ENCODE peak calls at places on chromosomes 11 and 22, in ten cellular contexts. One of them, this sample, is unnamed.

GRCh38 chr22:24996420-24996952 is 44.0 kb downstream of the KIAA1671 start:
- DNase-seq in A549: peak
- DNase-seq in WTC11: peak
- DNase-seq in HCT116: peak
- DNase-seq in SK-N-SH: peak
- DNase-seq in endothelial cell of umbilical vein: peak
- DNase-seq in GM12878: no peak
- DNase-seq in K562: no peak
- DNase-seq in H1: peak
- DNase-seq in HepG2: no peak
- DNase-seq in this sample: no peak

GRCh38 chr11:56848105-56848809 is 99.8 kb upstream of the OR9G4 start:
- DNase-seq in A549: peak
- DNase-seq in WTC11: no peak
- DNase-seq in HCT116: no peak
- DNase-seq in SK-N-SH: peak
- DNase-seq in endothelial cell of umbilical vein: no peak
- DNase-seq in GM12878: no peak
- DNase-seq in K562: no peak
- DNase-seq in H1: no peak
- DNase-seq in HepG2: no peak
- DNase-seq in this sample: no peak

GRCh38 chr22:42078469-42079318 is 806 bp upstream of the SMDT1 start:
- DNase-seq in A549: no peak
- DNase-seq in WTC11: peak
- DNase-seq in HCT116: no peak
- DNase-seq in SK-N-SH: no peak
- DNase-seq in endothelial cell of umbilical vein: peak
- DNase-seq in GM12878: no peak
- DNase-seq in K562: no peak
- DNase-seq in H1: no peak
- DNase-seq in HepG2: no peak
- DNase-seq in this sample: no peak

GRCh38 chr22:22030493-22031182 is 48.1 kb upstream of the TOP3B start:
- DNase-seq in A549: peak
- DNase-seq in WTC11: peak
- DNase-seq in HCT116: no peak
- DNase-seq in SK-N-SH: peak
- DNase-seq in endothelial cell of umbilical vein: peak
- DNase-seq in GM12878: peak
- DNase-seq in K562: peak
- DNase-seq in H1: no peak
- DNase-seq in HepG2: peak
- DNase-seq in this sample: peak

GRCh38 chr22:50260801-50261614 is 475 bp downstream of the MAPK12 start:
- DNase-seq in A549: no peak
- DNase-seq in WTC11: peak
- DNase-seq in HCT116: no peak
- DNase-seq in SK-N-SH: peak
- DNase-seq in endothelial cell of umbilical vein: peak
- DNase-seq in GM12878: no peak
- DNase-seq in K562: peak
- DNase-seq in H1: no peak
- DNase-seq in HepG2: no peak
- DNase-seq in this sample: peak

GRCh38 chr22:47807506-47807905 is 1045.1 kb downstream of the TBC1D22A start:
- DNase-seq in A549: no peak
- DNase-seq in WTC11: no peak
- DNase-seq in HCT116: no peak
- DNase-seq in SK-N-SH: no peak
- DNase-seq in endothelial cell of umbilical vein: no peak
- DNase-seq in GM12878: no peak
- DNase-seq in K562: no peak
- DNase-seq in H1: no peak
- DNase-seq in HepG2: no peak
- DNase-seq in this sample: no peak

GRCh38 chr22:23862103-23862502 is 4.4 kb downstream of the SLC2A11 start:
- DNase-seq in A549: peak
- DNase-seq in WTC11: peak
- DNase-seq in HCT116: peak
- DNase-seq in SK-N-SH: peak
- DNase-seq in endothelial cell of umbilical vein: peak
- DNase-seq in GM12878: no peak
- DNase-seq in K562: peak
- DNase-seq in H1: no peak
- DNase-seq in HepG2: no peak
- DNase-seq in this sample: peak

GRCh38 chr11:94519478-94520084 is 7.3 kb downstream of the C11orf97 start:
- DNase-seq in A549: peak
- DNase-seq in WTC11: no peak
- DNase-seq in HCT116: peak
- DNase-seq in SK-N-SH: peak
- DNase-seq in endothelial cell of umbilical vein: peak
- DNase-seq in GM12878: no peak
- DNase-seq in K562: peak
- DNase-seq in H1: no peak
- DNase-seq in HepG2: no peak
- DNase-seq in this sample: peak

GRCh38 chr11:26143553-26144308 is 188.2 kb upstream of the ANO3 start:
- DNase-seq in A549: no peak
- DNase-seq in WTC11: no peak
- DNase-seq in HCT116: no peak
- DNase-seq in SK-N-SH: no peak
- DNase-seq in endothelial cell of umbilical vein: peak
- DNase-seq in GM12878: no peak
- DNase-seq in K562: no peak
- DNase-seq in H1: no peak
- DNase-seq in HepG2: no peak
- DNase-seq in this sample: no peak

GRCh38 chr11:46332568-46333128 is 14.6 kb upstream of the DGKZ start:
- DNase-seq in A549: no peak
- DNase-seq in WTC11: peak
- DNase-seq in HCT116: no peak
- DNase-seq in SK-N-SH: peak
- DNase-seq in endothelial cell of umbilical vein: no peak
- DNase-seq in GM12878: no peak
- DNase-seq in K562: no peak
- DNase-seq in H1: no peak
- DNase-seq in HepG2: no peak
- DNase-seq in this sample: no peak

GRCh38 chr22:46970411-46971123 is 208.1 kb downstream of the TBC1D22A start:
- DNase-seq in A549: no peak
- DNase-seq in WTC11: no peak
- DNase-seq in HCT116: no peak
- DNase-seq in SK-N-SH: peak
- DNase-seq in endothelial cell of umbilical vein: no peak
- DNase-seq in GM12878: no peak
- DNase-seq in K562: no peak
- DNase-seq in H1: no peak
- DNase-seq in HepG2: no peak
- DNase-seq in this sample: no peak

GRCh38 chr11:19953909-19954308 is 206.4 kb downstream of the DBX1 start:
- DNase-seq in A549: peak
- DNase-seq in WTC11: no peak
- DNase-seq in HCT116: peak
- DNase-seq in SK-N-SH: no peak
- DNase-seq in endothelial cell of umbilical vein: peak
- DNase-seq in GM12878: no peak
- DNase-seq in K562: peak
- DNase-seq in H1: no peak
- DNase-seq in HepG2: peak
- DNase-seq in this sample: peak

GRCh38 chr11:64436025-64436424 is 77.1 kb downstream of the RPS6KA4 start:
- DNase-seq in A549: no peak
- DNase-seq in WTC11: no peak
- DNase-seq in HCT116: no peak
- DNase-seq in SK-N-SH: no peak
- DNase-seq in endothelial cell of umbilical vein: no peak
- DNase-seq in GM12878: no peak
- DNase-seq in K562: no peak
- DNase-seq in H1: no peak
- DNase-seq in HepG2: no peak
- DNase-seq in this sample: no peak

GRCh38 chr11:85076535-85077330 is 550.4 kb downstream of the DLG2 start:
- DNase-seq in A549: no peak
- DNase-seq in WTC11: no peak
- DNase-seq in HCT116: no peak
- DNase-seq in SK-N-SH: no peak
- DNase-seq in endothelial cell of umbilical vein: no peak
- DNase-seq in GM12878: no peak
- DNase-seq in K562: no peak
- DNase-seq in H1: no peak
- DNase-seq in HepG2: no peak
- DNase-seq in this sample: no peak
- TF ChIP-seq MAX in A549: no peak
- TF ChIP-seq MAX in WTC11: no peak
- TF ChIP-seq MAX in HCT116: no peak
- TF ChIP-seq MAX in SK-N-SH: no peak
- TF ChIP-seq MAX in endothelial cell of umbilical vein: no peak
- TF ChIP-seq MAX in GM12878: no peak
- TF ChIP-seq MAX in K562: no peak
- TF ChIP-seq MAX in H1: no peak
- TF ChIP-seq MAX in HepG2: no peak
- TF ChIP-seq MAX in this sample: no peak

DNA sequence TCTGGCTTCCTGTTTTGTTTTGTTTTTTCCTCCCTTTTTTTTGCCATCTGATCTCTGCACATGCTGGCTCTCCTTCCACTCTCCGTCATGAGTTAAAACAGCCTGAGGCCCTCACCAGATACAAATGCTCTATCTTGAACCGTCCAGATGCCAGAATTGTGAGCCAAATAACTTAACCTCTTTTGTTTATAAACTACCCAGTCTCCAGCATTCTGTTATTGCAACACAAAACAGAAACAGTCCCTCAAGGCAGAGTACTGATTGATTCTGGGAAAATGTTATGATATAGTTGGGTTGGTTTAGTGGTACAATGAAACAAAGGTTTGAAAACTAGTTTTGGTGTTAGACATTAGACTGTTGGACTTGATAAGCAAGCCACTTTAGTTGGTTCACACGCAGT is 1390.0 kb upstream of the RAG2 start:
- DNase-seq in A549: no peak
- DNase-seq in WTC11: no peak
- DNase-seq in HCT116: no peak
- DNase-seq in SK-N-SH: peak
- DNase-seq in endothelial cell of umbilical vein: peak
- DNase-seq in GM12878: no peak
- DNase-seq in K562: no peak
- DNase-seq in H1: no peak
- DNase-seq in HepG2: no peak
- DNase-seq in this sample: no peak
- TF ChIP-seq MAX in A549: no peak
- TF ChIP-seq MAX in WTC11: no peak
- TF ChIP-seq MAX in HCT116: no peak
- TF ChIP-seq MAX in SK-N-SH: no peak
- TF ChIP-seq MAX in endothelial cell of umbilical vein: no peak
- TF ChIP-seq MAX in GM12878: no peak
- TF ChIP-seq MAX in K562: no peak
- TF ChIP-seq MAX in H1: no peak
- TF ChIP-seq MAX in HepG2: no peak
- TF ChIP-seq MAX in this sample: no peak

GRCh38 chr11:97965849-97966646 is 1054.7 kb upstream of the CNTN5 start:
- DNase-seq in A549: no peak
- DNase-seq in WTC11: no peak
- DNase-seq in HCT116: no peak
- DNase-seq in SK-N-SH: no peak
- DNase-seq in endothelial cell of umbilical vein: peak
- DNase-seq in GM12878: no peak
- DNase-seq in K562: no peak
- DNase-seq in H1: no peak
- DNase-seq in HepG2: no peak
- DNase-seq in this sample: no peak

GRCh38 chr11:97964332-97965004 is 1056.3 kb upstream of the CNTN5 start:
- DNase-seq in A549: no peak
- DNase-seq in WTC11: no peak
- DNase-seq in HCT116: no peak
- DNase-seq in SK-N-SH: no peak
- DNase-seq in endothelial cell of umbilical vein: no peak
- DNase-seq in GM12878: no peak
- DNase-seq in K562: peak
- DNase-seq in H1: no peak
- DNase-seq in HepG2: no peak
- DNase-seq in this sample: peak

GRCh38 chr11:97963528-97964331 is 1057.0 kb upstream of the CNTN5 start:
- DNase-seq in A549: no peak
- DNase-seq in WTC11: no peak
- DNase-seq in HCT116: no peak
- DNase-seq in SK-N-SH: no peak
- DNase-seq in endothelial cell of umbilical vein: no peak
- DNase-seq in GM12878: no peak
- DNase-seq in K562: peak
- DNase-seq in H1: no peak
- DNase-seq in HepG2: no peak
- DNase-seq in this sample: peak

GRCh38 chr11:97966901-97967300 is 1053.8 kb upstream of the CNTN5 start:
- DNase-seq in A549: no peak
- DNase-seq in WTC11: no peak
- DNase-seq in HCT116: no peak
- DNase-seq in SK-N-SH: no peak
- DNase-seq in endothelial cell of umbilical vein: no peak
- DNase-seq in GM12878: no peak
- DNase-seq in K562: no peak
- DNase-seq in H1: no peak
- DNase-seq in HepG2: no peak
- DNase-seq in this sample: no peak

GRCh38 chr11:97968071-97968470 is 1052.7 kb upstream of the CNTN5 start:
- DNase-seq in A549: no peak
- DNase-seq in WTC11: no peak
- DNase-seq in HCT116: no peak
- DNase-seq in SK-N-SH: no peak
- DNase-seq in endothelial cell of umbilical vein: no peak
- DNase-seq in GM12878: no peak
- DNase-seq in K562: no peak
- DNase-seq in H1: no peak
- DNase-seq in HepG2: no peak
- DNase-seq in this sample: no peak
- TF ChIP-seq MAX in A549: no peak
- TF ChIP-seq MAX in WTC11: no peak
- TF ChIP-seq MAX in HCT116: no peak
- TF ChIP-seq MAX in SK-N-SH: no peak
- TF ChIP-seq MAX in endothelial cell of umbilical vein: no peak
- TF ChIP-seq MAX in GM12878: no peak
- TF ChIP-seq MAX in K562: no peak
- TF ChIP-seq MAX in H1: no peak
- TF ChIP-seq MAX in HepG2: no peak
- TF ChIP-seq MAX in this sample: no peak

DNA sequence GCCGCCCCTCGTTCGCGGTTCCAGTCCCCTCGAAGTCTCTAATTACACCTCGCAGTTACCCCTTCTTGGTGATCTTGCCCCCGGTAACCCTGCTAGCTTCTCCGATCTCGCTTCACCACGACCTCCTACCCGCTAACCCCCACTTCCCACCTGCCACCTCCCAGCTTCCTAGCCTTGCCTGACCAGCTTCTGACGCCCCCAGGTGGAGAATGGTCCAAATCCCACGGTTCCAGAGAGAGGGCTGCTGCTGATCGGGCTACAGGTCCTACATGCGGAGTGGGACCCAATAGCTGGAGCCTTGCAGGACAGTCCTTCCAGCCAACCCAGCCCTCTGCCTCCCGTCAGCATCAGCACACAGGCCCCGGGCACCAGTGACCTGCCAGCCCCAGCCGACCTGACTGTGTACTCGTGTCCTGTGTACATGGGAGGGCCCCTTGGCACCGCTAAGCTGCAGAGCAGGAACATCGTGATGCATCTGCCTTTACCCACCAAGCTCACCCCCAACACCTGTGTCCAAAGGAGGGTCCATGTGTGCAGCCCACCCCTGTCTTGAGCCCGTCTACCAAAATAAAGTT is 31.9 kb downstream of the RRP8 start:
- DNase-seq in A549: no peak
- DNase-seq in WTC11: peak
- DNase-seq in HCT116: no peak
- DNase-seq in SK-N-SH: no peak
- DNase-seq in endothelial cell of umbilical vein: no peak
- DNase-seq in GM12878: no peak
- DNase-seq in K562: no peak
- DNase-seq in H1: no peak
- DNase-seq in HepG2: no peak
- DNase-seq in this sample: no peak
- TF ChIP-seq MAX in A549: no peak
- TF ChIP-seq MAX in WTC11: no peak
- TF ChIP-seq MAX in HCT116: no peak
- TF ChIP-seq MAX in SK-N-SH: no peak
- TF ChIP-seq MAX in endothelial cell of umbilical vein: no peak
- TF ChIP-seq MAX in GM12878: no peak
- TF ChIP-seq MAX in K562: no peak
- TF ChIP-seq MAX in H1: no peak
- TF ChIP-seq MAX in HepG2: no peak
- TF ChIP-seq MAX in this sample: no peak

This sample was measured in NB4.